ENCODE peak calls at places on chromosomes 7 and 10, in five cellular contexts. C is testis, A is gastrocnemius medialis, H is H9, P is A549. R is an unnamed sample.
A peak's percentile ranks its signal among the peaks of the same experiment; 100 is the strongest.

GRCh38 chr10:7424315-7424714 is 13.5 kb upstream of the SFMBT2 start:
- DNase-seq in C (no peak), A (no peak), H (peak; percentile 54), P (no peak), R (peak; percentile 59)

GRCh38 chr10:28623483-28623882 is 53.8 kb upstream of the BAMBI start:
- DNase-seq in C (no peak), A (no peak), H (no peak), P (no peak), R (no peak)

GRCh38 chr10:102799691-102800435 is 37.4 kb downstream of the CYP17A1 start:
- DNase-seq in C (no peak), A (peak; percentile 89), H (no peak), P (no peak), R (no peak)

GRCh38 chr10:124731551-124731950 is 12.6 kb downstream of the FAM53B start:
- DNase-seq in C (no peak), A (no peak), H (no peak), P (no peak), R (no peak)

GRCh38 chr10:132959296-132959961 is 17.1 kb upstream of the CFAP46 start:
- DNase-seq in C (no peak), A (no peak), H (peak; percentile 23), P (no peak), R (no peak)

GRCh38 chr7:46257766-46258448 is 336.8 kb upstream of the IGFBP3 start:
- DNase-seq in C (no peak), A (no peak), H (no peak), P (peak; percentile 15), R (no peak)

GRCh38 chr10:84343831-84344230 is 15.4 kb downstream of the CCSER2 start:
- DNase-seq in C (no peak), A (no peak), H (no peak), P (no peak), R (no peak)

GRCh38 chr7:27112361-27112760 is 9.9 kb upstream of the HOXA2 start:
- DNase-seq in C (no peak), A (no peak), H (no peak), P (no peak), R (no peak)

GRCh38 chr7:158356454-158356853 is 231.2 kb downstream of the PTPRN2 start:
- DNase-seq in C (no peak), A (no peak), H (no peak), P (no peak), R (no peak)

GRCh38 chr7:103466814-103467213 is 20.8 kb upstream of the SLC26A5 start:
- DNase-seq in C (no peak), A (no peak), H (no peak), P (no peak), R (no peak)

GRCh38 chr10:86299562-86299961 is 67.0 kb downstream of the GRID1 start:
- DNase-seq in C (no peak), A (no peak), H (peak; percentile 19), P (no peak), R (no peak)

GRCh38 chr10:75399461-75400162 is 2.0 kb downstream of the ZNF503 start:
- DNase-seq in C (peak; percentile 88), A (peak; percentile 63), H (peak; percentile 76), P (peak; percentile 64), R (no peak)

GRCh38 chr10:125064681-125065492 is 95.5 kb downstream of the CTBP2 start:
- DNase-seq in C (no peak), A (no peak), H (no peak), P (no peak), R (no peak)

GRCh38 chr10:62250594-62251198 is 17.9 kb downstream of the RTKN2 start:
- DNase-seq in C (no peak), A (no peak), H (no peak), P (no peak), R (no peak)

GRCh38 chr10:78861456-78862327 is 207.1 kb upstream of the ZMIZ1 start:
- DNase-seq in C (no peak), A (no peak), H (no peak), P (no peak), R (peak; percentile 41)

GRCh38 chr7:121026577-121027111 is 38.1 kb downstream of the CPED1 start:
- DNase-seq in C (no peak), A (no peak), H (no peak), P (no peak), R (no peak)
- H3K27ac ChIP-seq in C (no peak overlapping the region), A (peak overlapping the region; percentile 54), H (no peak overlapping the region), P (no peak overlapping the region), R (no peak overlapping the region)

GRCh38 chr10:9734218-9734617 is 1283.5 kb upstream of the CELF2 start:
- DNase-seq in C (no peak), A (no peak), H (no peak), P (no peak), R (no peak)

GRCh38 chr10:9733764-9734163 is 1283.9 kb upstream of the CELF2 start:
- DNase-seq in C (no peak), A (no peak), H (no peak), P (no peak), R (no peak)

GRCh38 chr10:9735731-9736130 is 1281.9 kb upstream of the CELF2 start:
- DNase-seq in C (no peak), A (no peak), H (no peak), P (no peak), R (no peak)
- H3K9me3 ChIP-seq in C (no peaks in the 10 kb centered on the region), A (no peaks in the 10 kb centered on the region), H (no peaks in the 10 kb centered on the region), P (peaks cover 3% of the 10 kb centered on the region), R (no peaks in the 10 kb centered on the region)

GRCh38 chr7:135035252-135035651 is 48.9 kb downstream of the AGBL3 start:
- DNase-seq in C (no peak), A (no peak), H (no peak), P (no peak), R (no peak)
- H3K4me1 ChIP-seq in C (no peaks in the 10 kb centered on the region), A (no peaks in the 10 kb centered on the region), H (no peaks in the 10 kb centered on the region), P (no peaks in the 10 kb centered on the region), R (no peaks in the 10 kb centered on the region)

GRCh38 chr10:97718659-97719142 is 5.2 kb downstream of the MARVELD1 start:
- DNase-seq in C (no peak), A (no peak), H (no peak), P (peak; percentile 41), R (no peak)

GRCh38 chr10:97718178-97718577 is 4.6 kb downstream of the MARVELD1 start:
- DNase-seq in C (no peak), A (no peak), H (no peak), P (no peak), R (no peak)

GRCh38 chr10:97719602-97720001 is 6.1 kb downstream of the MARVELD1 start:
- DNase-seq in C (no peak), A (no peak), H (no peak), P (no peak), R (no peak)

GRCh38 chr10:97715259-97715874 is 1.8 kb downstream of the MARVELD1 start:
- DNase-seq in C (no peak), A (no peak), H (peak; percentile 44), P (no peak), R (no peak)

DNA sequence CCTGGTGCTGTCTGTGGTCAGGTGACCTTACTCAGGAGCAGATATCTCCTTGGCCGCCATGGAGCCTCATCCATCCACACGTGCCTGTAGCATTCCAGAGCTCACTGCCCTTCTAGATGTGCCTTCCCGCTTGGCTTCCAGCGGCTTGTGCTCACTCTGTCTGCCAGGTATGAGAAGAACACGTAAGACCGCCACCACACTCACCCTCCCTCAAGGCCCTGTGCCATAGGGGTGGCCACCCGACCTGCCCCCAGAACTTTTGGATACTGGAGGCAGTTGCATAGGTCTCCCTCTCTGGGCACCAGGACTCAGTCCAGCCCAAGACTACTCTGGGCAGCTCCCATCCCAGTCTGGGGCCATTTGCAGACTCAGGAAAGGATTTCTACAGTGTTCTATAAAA is 4.1 kb downstream of the MARVELD1 start:
- DNase-seq in C (no peak), A (no peak), H (no peak), P (no peak), R (no peak)
- H3K27ac ChIP-seq in C (no peak overlapping the region), A (peak overlapping the region; percentile 8), H (no peak overlapping the region), P (peak overlapping the region; percentile 81), R (no peak overlapping the region)

R was measured in CD8-positive, alpha-beta T cell.